ENCODE peak calls at places on chromosome X, in ten cellular contexts. One of them, this sample, is unnamed.

GRCh38 chrX:37407736-37408135 is 58.6 kb downstream of the PRRG1 start:
- DNase-seq in fibroblast of lung: no peak
- DNase-seq in colonic mucosa: no peak
- DNase-seq in caudate nucleus: no peak
- DNase-seq in upper lobe of right lung: no peak
- DNase-seq in suprapubic skin: no peak
- DNase-seq in RWPE1: no peak
- DNase-seq in prostate gland: no peak
- DNase-seq in psoas muscle: no peak
- DNase-seq in neural progenitor cell: no peak
- DNase-seq in this sample: no peak

GRCh38 chrX:40933132-40934078 is 151.8 kb upstream of the USP9X start:
- DNase-seq in fibroblast of lung: peak
- DNase-seq in colonic mucosa: no peak
- DNase-seq in caudate nucleus: no peak
- DNase-seq in upper lobe of right lung: no peak
- DNase-seq in suprapubic skin: no peak
- DNase-seq in RWPE1: no peak
- DNase-seq in prostate gland: no peak
- DNase-seq in psoas muscle: no peak
- DNase-seq in neural progenitor cell: peak
- DNase-seq in this sample: peak

GRCh38 chrX:67781132-67781531 is 237.3 kb downstream of the AR start:
- DNase-seq in fibroblast of lung: no peak
- DNase-seq in colonic mucosa: no peak
- DNase-seq in caudate nucleus: no peak
- DNase-seq in upper lobe of right lung: no peak
- DNase-seq in suprapubic skin: no peak
- DNase-seq in RWPE1: no peak
- DNase-seq in prostate gland: no peak
- DNase-seq in psoas muscle: no peak
- DNase-seq in neural progenitor cell: no peak
- DNase-seq in this sample: no peak

GRCh38 chrX:133999013-133999705 is 13.8 kb upstream of the GPC3 start:
- DNase-seq in fibroblast of lung: peak
- DNase-seq in colonic mucosa: no peak
- DNase-seq in caudate nucleus: no peak
- DNase-seq in upper lobe of right lung: no peak
- DNase-seq in suprapubic skin: no peak
- DNase-seq in RWPE1: no peak
- DNase-seq in prostate gland: no peak
- DNase-seq in psoas muscle: no peak
- DNase-seq in neural progenitor cell: no peak
- DNase-seq in this sample: peak

GRCh38 chrX:46665232-46666162 is 91.9 kb downstream of the CHST7 start:
- DNase-seq in fibroblast of lung: no peak
- DNase-seq in colonic mucosa: no peak
- DNase-seq in caudate nucleus: no peak
- DNase-seq in upper lobe of right lung: no peak
- DNase-seq in suprapubic skin: no peak
- DNase-seq in RWPE1: peak
- DNase-seq in prostate gland: no peak
- DNase-seq in psoas muscle: no peak
- DNase-seq in neural progenitor cell: no peak
- DNase-seq in this sample: peak

GRCh38 chrX:7706032-7706431 is 136.9 kb upstream of the VCX start:
- DNase-seq in fibroblast of lung: peak
- DNase-seq in colonic mucosa: no peak
- DNase-seq in caudate nucleus: no peak
- DNase-seq in upper lobe of right lung: no peak
- DNase-seq in suprapubic skin: no peak
- DNase-seq in RWPE1: no peak
- DNase-seq in prostate gland: no peak
- DNase-seq in psoas muscle: no peak
- DNase-seq in neural progenitor cell: no peak
- DNase-seq in this sample: no peak

GRCh38 chrX:40871385-40872082 is 136.2 kb upstream of the MED14 start:
- DNase-seq in fibroblast of lung: peak
- DNase-seq in colonic mucosa: no peak
- DNase-seq in caudate nucleus: no peak
- DNase-seq in upper lobe of right lung: no peak
- DNase-seq in suprapubic skin: no peak
- DNase-seq in RWPE1: no peak
- DNase-seq in prostate gland: no peak
- DNase-seq in psoas muscle: no peak
- DNase-seq in neural progenitor cell: no peak
- DNase-seq in this sample: peak

GRCh38 chrX:4708970-4709760 is 995.7 kb upstream of the PRKX start:
- DNase-seq in fibroblast of lung: no peak
- DNase-seq in colonic mucosa: no peak
- DNase-seq in caudate nucleus: no peak
- DNase-seq in upper lobe of right lung: no peak
- DNase-seq in suprapubic skin: no peak
- DNase-seq in RWPE1: no peak
- DNase-seq in prostate gland: no peak
- DNase-seq in psoas muscle: no peak
- DNase-seq in neural progenitor cell: no peak
- DNase-seq in this sample: no peak

GRCh38 chrX:112819013-112819635 is 21.5 kb downstream of the AMOT start:
- DNase-seq in fibroblast of lung: peak
- DNase-seq in colonic mucosa: no peak
- DNase-seq in caudate nucleus: no peak
- DNase-seq in upper lobe of right lung: no peak
- DNase-seq in suprapubic skin: no peak
- DNase-seq in RWPE1: no peak
- DNase-seq in prostate gland: no peak
- DNase-seq in psoas muscle: no peak
- DNase-seq in neural progenitor cell: no peak
- DNase-seq in this sample: peak

GRCh38 chrX:152072236-152072635 is 66.1 kb downstream of the MAGEA10 start:
- DNase-seq in fibroblast of lung: peak
- DNase-seq in colonic mucosa: no peak
- DNase-seq in caudate nucleus: no peak
- DNase-seq in upper lobe of right lung: no peak
- DNase-seq in suprapubic skin: no peak
- DNase-seq in RWPE1: peak
- DNase-seq in prostate gland: peak
- DNase-seq in psoas muscle: no peak
- DNase-seq in neural progenitor cell: no peak
- DNase-seq in this sample: no peak

GRCh38 chrX:30610050-30610449 is 32.5 kb upstream of the TASL start:
- DNase-seq in fibroblast of lung: no peak
- DNase-seq in colonic mucosa: no peak
- DNase-seq in caudate nucleus: no peak
- DNase-seq in upper lobe of right lung: no peak
- DNase-seq in suprapubic skin: no peak
- DNase-seq in RWPE1: no peak
- DNase-seq in prostate gland: no peak
- DNase-seq in psoas muscle: no peak
- DNase-seq in neural progenitor cell: no peak
- DNase-seq in this sample: no peak

GRCh38 chrX:38206036-38206435 is 14.6 kb downstream of the SRPX start:
- DNase-seq in fibroblast of lung: peak
- DNase-seq in colonic mucosa: no peak
- DNase-seq in caudate nucleus: no peak
- DNase-seq in upper lobe of right lung: no peak
- DNase-seq in suprapubic skin: no peak
- DNase-seq in RWPE1: no peak
- DNase-seq in prostate gland: no peak
- DNase-seq in psoas muscle: no peak
- DNase-seq in neural progenitor cell: no peak
- DNase-seq in this sample: no peak

GRCh38 chrX:40539214-40540142 is 41.3 kb upstream of the ATP6AP2 start:
- DNase-seq in fibroblast of lung: peak
- DNase-seq in colonic mucosa: peak
- DNase-seq in caudate nucleus: no peak
- DNase-seq in upper lobe of right lung: peak
- DNase-seq in suprapubic skin: peak
- DNase-seq in RWPE1: no peak
- DNase-seq in prostate gland: peak
- DNase-seq in psoas muscle: peak
- DNase-seq in neural progenitor cell: peak
- DNase-seq in this sample: peak

DNA sequence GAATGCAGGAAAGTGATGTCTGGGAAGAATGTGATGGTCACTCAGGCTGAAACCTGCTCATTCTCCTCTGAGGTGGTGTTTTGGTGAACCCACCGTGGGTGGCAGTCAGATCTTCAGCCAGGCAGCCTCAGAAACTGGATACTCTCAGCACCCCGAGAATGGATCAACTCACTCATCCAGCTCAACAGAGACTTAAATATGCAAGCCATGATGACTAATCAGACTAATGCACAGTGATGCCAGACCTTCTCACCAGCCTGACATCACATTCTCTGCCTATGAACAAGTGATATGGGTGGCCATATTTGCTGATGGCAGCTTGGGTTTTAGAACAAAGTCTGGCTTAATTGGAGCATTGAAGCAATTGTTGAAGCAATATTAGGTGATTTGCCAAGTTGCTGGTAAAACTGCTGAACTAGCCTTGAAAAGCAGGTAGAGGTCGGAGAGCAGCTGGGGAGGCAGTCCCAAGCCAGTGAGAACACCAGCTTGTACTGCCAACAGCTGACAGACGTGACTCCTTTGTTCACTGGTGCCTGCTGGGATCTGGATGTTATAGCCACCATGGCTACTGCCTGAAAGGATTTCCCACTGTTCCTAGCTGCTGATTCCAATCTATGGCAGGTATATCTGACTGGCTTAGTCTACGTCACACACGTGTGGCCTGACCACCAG is 608.1 kb downstream of the MID1IP1 start:
- DNase-seq in fibroblast of lung: no peak
- DNase-seq in colonic mucosa: no peak
- DNase-seq in caudate nucleus: no peak
- DNase-seq in upper lobe of right lung: no peak
- DNase-seq in suprapubic skin: no peak
- DNase-seq in RWPE1: no peak
- DNase-seq in prostate gland: no peak
- DNase-seq in psoas muscle: no peak
- DNase-seq in neural progenitor cell: no peak
- DNase-seq in this sample: no peak
- H3K27ac ChIP-seq in fibroblast of lung: no peak
- H3K27ac ChIP-seq in colonic mucosa: no peak
- H3K27ac ChIP-seq in caudate nucleus: no peak
- H3K27ac ChIP-seq in upper lobe of right lung: no peak
- H3K27ac ChIP-seq in suprapubic skin: no peak
- H3K27ac ChIP-seq in RWPE1: no peak
- H3K27ac ChIP-seq in prostate gland: no peak
- H3K27ac ChIP-seq in psoas muscle: no peak
- H3K27ac ChIP-seq in neural progenitor cell: no peak
- H3K27ac ChIP-seq in this sample: no peak

GRCh38 chrX:96579252-96579651 is 105.4 kb upstream of the DIAPH2 start:
- DNase-seq in fibroblast of lung: no peak
- DNase-seq in colonic mucosa: no peak
- DNase-seq in caudate nucleus: no peak
- DNase-seq in upper lobe of right lung: no peak
- DNase-seq in suprapubic skin: no peak
- DNase-seq in RWPE1: no peak
- DNase-seq in prostate gland: no peak
- DNase-seq in psoas muscle: no peak
- DNase-seq in neural progenitor cell: no peak
- DNase-seq in this sample: no peak
- H3K27ac ChIP-seq in fibroblast of lung: no peak
- H3K27ac ChIP-seq in colonic mucosa: no peak
- H3K27ac ChIP-seq in caudate nucleus: no peak
- H3K27ac ChIP-seq in upper lobe of right lung: no peak
- H3K27ac ChIP-seq in suprapubic skin: no peak
- H3K27ac ChIP-seq in RWPE1: no peak
- H3K27ac ChIP-seq in prostate gland: no peak
- H3K27ac ChIP-seq in psoas muscle: no peak
- H3K27ac ChIP-seq in neural progenitor cell: no peak
- H3K27ac ChIP-seq in this sample: no peak

GRCh38 chrX:108268434-108269080 is 169.7 kb downstream of the COL4A6 start:
- DNase-seq in fibroblast of lung: peak
- DNase-seq in colonic mucosa: no peak
- DNase-seq in caudate nucleus: no peak
- DNase-seq in upper lobe of right lung: no peak
- DNase-seq in suprapubic skin: no peak
- DNase-seq in RWPE1: no peak
- DNase-seq in prostate gland: no peak
- DNase-seq in psoas muscle: no peak
- DNase-seq in neural progenitor cell: no peak
- DNase-seq in this sample: no peak

GRCh38 chrX:108270739-108271396 is 167.4 kb downstream of the COL4A6 start:
- DNase-seq in fibroblast of lung: peak
- DNase-seq in colonic mucosa: no peak
- DNase-seq in caudate nucleus: no peak
- DNase-seq in upper lobe of right lung: no peak
- DNase-seq in suprapubic skin: no peak
- DNase-seq in RWPE1: no peak
- DNase-seq in prostate gland: peak
- DNase-seq in psoas muscle: no peak
- DNase-seq in neural progenitor cell: no peak
- DNase-seq in this sample: no peak

GRCh38 chrX:108267561-108267960 is 170.7 kb downstream of the COL4A6 start:
- DNase-seq in fibroblast of lung: peak
- DNase-seq in colonic mucosa: no peak
- DNase-seq in caudate nucleus: no peak
- DNase-seq in upper lobe of right lung: no peak
- DNase-seq in suprapubic skin: no peak
- DNase-seq in RWPE1: no peak
- DNase-seq in prostate gland: no peak
- DNase-seq in psoas muscle: no peak
- DNase-seq in neural progenitor cell: no peak
- DNase-seq in this sample: no peak

GRCh38 chrX:108271397-108271787 is 166.8 kb downstream of the COL4A6 start:
- DNase-seq in fibroblast of lung: no peak
- DNase-seq in colonic mucosa: no peak
- DNase-seq in caudate nucleus: no peak
- DNase-seq in upper lobe of right lung: no peak
- DNase-seq in suprapubic skin: no peak
- DNase-seq in RWPE1: no peak
- DNase-seq in prostate gland: no peak
- DNase-seq in psoas muscle: no peak
- DNase-seq in neural progenitor cell: no peak
- DNase-seq in this sample: no peak

GRCh38 chrX:108270280-108270679 is 167.9 kb downstream of the COL4A6 start:
- DNase-seq in fibroblast of lung: no peak
- DNase-seq in colonic mucosa: no peak
- DNase-seq in caudate nucleus: no peak
- DNase-seq in upper lobe of right lung: no peak
- DNase-seq in suprapubic skin: no peak
- DNase-seq in RWPE1: peak
- DNase-seq in prostate gland: peak
- DNase-seq in psoas muscle: no peak
- DNase-seq in neural progenitor cell: no peak
- DNase-seq in this sample: no peak
- H3K27ac ChIP-seq in fibroblast of lung: no peak
- H3K27ac ChIP-seq in colonic mucosa: no peak
- H3K27ac ChIP-seq in caudate nucleus: no peak
- H3K27ac ChIP-seq in upper lobe of right lung: no peak
- H3K27ac ChIP-seq in suprapubic skin: no peak
- H3K27ac ChIP-seq in RWPE1: peak
- H3K27ac ChIP-seq in prostate gland: peak
- H3K27ac ChIP-seq in psoas muscle: no peak
- H3K27ac ChIP-seq in neural progenitor cell: no peak
- H3K27ac ChIP-seq in this sample: no peak

DNA sequence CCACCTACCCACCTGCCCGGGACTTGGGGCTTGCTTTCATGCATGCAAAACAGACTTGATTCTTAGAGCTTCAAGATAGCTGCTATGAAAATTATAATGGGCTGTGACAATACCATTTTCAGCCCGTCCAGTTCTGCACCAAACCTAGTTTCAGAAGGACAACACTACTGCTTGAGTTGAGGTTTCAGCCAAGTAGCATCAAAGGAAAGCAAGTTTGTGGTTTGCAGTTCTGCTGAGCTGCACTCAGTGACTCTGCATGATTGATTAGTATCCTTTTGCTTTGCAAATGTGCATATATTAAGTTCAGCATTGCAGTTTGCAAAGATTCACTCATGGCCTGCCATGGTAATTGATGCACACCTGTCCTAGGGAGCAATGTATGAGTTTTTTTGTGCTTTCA is 442.7 kb downstream of the RPA4 start:
- DNase-seq in fibroblast of lung: peak
- DNase-seq in colonic mucosa: no peak
- DNase-seq in caudate nucleus: no peak
- DNase-seq in upper lobe of right lung: no peak
- DNase-seq in suprapubic skin: no peak
- DNase-seq in RWPE1: no peak
- DNase-seq in prostate gland: no peak
- DNase-seq in psoas muscle: no peak
- DNase-seq in neural progenitor cell: no peak
- DNase-seq in this sample: no peak
- H3K27ac ChIP-seq in fibroblast of lung: no peak
- H3K27ac ChIP-seq in colonic mucosa: no peak
- H3K27ac ChIP-seq in caudate nucleus: no peak
- H3K27ac ChIP-seq in upper lobe of right lung: no peak
- H3K27ac ChIP-seq in suprapubic skin: no peak
- H3K27ac ChIP-seq in RWPE1: no peak
- H3K27ac ChIP-seq in prostate gland: no peak
- H3K27ac ChIP-seq in psoas muscle: no peak
- H3K27ac ChIP-seq in neural progenitor cell: no peak
- H3K27ac ChIP-seq in this sample: no peak